ENCODE peak calls at places on chromosomes 3 and 15, in seven cellular contexts. O, U, J, X, W, L and G are unnamed samples.

GRCh38 chr15:73318463-73319351 is 50.1 kb downstream of the HCN4 start:
- DNase-seq in W (no peak), X (no peak), L (no peak), J (peak; percentile 20), O (no peak), U (no peak), G (no peak)

GRCh38 chr3:124492824-124493223 is 237.4 kb upstream of the UMPS start:
- DNase-seq in X (no peak), W (peak; percentile 55), J (peak; percentile 56), L (peak; percentile 41), O (peak; percentile 94), U (peak; percentile 14), G (no peak)

GRCh38 chr3:55296035-55296434 is 191.1 kb downstream of the WNT5A start:
- DNase-seq in J (peak; percentile 88), W (peak; percentile 80), L (peak; percentile 48), X (peak; percentile 26), O (peak; percentile 19), U (peak; percentile 43), G (no peak)

GRCh38 chr3:14425574-14426304 is 23.3 kb downstream of the SLC6A6 start:
- DNase-seq in X (no peak), U (no peak), W (no peak), L (no peak), J (no peak), O (peak; percentile 61), G (no peak)

GRCh38 chr15:92157666-92158298 is 235.9 kb upstream of the ST8SIA2 start:
- DNase-seq in W (no peak), X (no peak), L (no peak), O (no peak), U (no peak), J (no peak), G (no peak)

GRCh38 chr3:108838411-108838810 is 15.8 kb downstream of the TRAT1 start:
- DNase-seq in U (no peak), X (no peak), L (no peak), W (no peak), O (no peak), J (no peak), G (no peak)

GRCh38 chr15:100596792-100597191 is 5.2 kb downstream of the LINS1 start:
- DNase-seq in X (no peak), J (no peak), O (no peak), L (peak; percentile 78), U (no peak), W (no peak), G (no peak)

GRCh38 chr15:68032672-68033071 is 21.4 kb upstream of the PIAS1 start:
- DNase-seq in L (no peak), X (no peak), U (no peak), J (no peak), O (no peak), W (no peak), G (no peak)

GRCh38 chr3:48268936-48269551 is 28.1 kb downstream of the ZNF589 start:
- DNase-seq in X (no peak), L (peak; percentile 27), J (no peak), O (no peak), U (no peak), W (no peak), G (no peak)

GRCh38 chr3:128701342-128702212 is 24.4 kb upstream of the RAB7A start:
- DNase-seq in W (peak; percentile 44), X (no peak), J (no peak), O (no peak), U (peak; percentile 14), L (no peak), G (no peak)

GRCh38 chr3:144187531-144188230 is 216.1 kb downstream of the DIPK2A start:
- DNase-seq in J (peak; percentile 34), X (peak; percentile 74), O (peak; percentile 55), W (peak; percentile 21), L (peak; percentile 76), U (peak; percentile 77), G (peak; percentile 12)

DNA sequence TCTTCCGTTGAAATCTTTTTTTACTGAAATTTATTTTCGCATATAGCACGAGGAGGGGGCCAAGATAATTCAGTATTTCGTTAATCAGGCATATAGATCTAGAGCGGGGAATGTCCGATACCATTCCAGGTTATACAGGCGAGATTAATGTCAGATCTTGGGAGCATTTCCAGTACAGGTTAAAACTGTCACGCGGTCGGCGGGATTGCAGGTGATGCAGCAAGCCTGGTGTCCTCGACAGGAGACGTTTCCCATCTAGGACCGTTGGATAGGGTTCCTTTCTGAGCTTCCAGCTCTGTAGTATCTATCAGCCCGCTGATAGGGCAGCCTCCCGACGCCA is 363 bp upstream of the ABHD10 start:
- DNase-seq in O (no peak), U (no peak), J (no peak), W (no peak), X (no peak), L (no peak), G (no peak)
- H3K4me3 ChIP-seq in O (peak overlapping the region; percentile 80), U (peak overlapping the region; percentile 89), J (peak overlapping the region; percentile 85), W (peak overlapping the region; percentile 80), X (peak overlapping the region; percentile 78), L (peak overlapping the region; percentile 79), G (peak overlapping the region; percentile 89)

GRCh38 chr15:50906954-50907865 is 1.3 kb upstream of the AP4E1 start:
- DNase-seq in O (peak; percentile 50), U (no peak), L (no peak), J (peak; percentile 31), X (no peak), W (peak; percentile 4), G (no peak)

GRCh38 chr15:50908209-50909043 is at the start of gene AP4E1:
- DNase-seq in X (peak; percentile 66), L (peak; percentile 82), U (peak; percentile 95), W (peak; percentile 91), O (peak; percentile 88), J (peak; percentile 94), G (peak; percentile 47)

GRCh38 chr15:50909044-50909342 is 510 bp downstream of the AP4E1 start:
- DNase-seq in X (no peak), W (no peak), O (peak; percentile 2), J (no peak), L (no peak), U (no peak), G (no peak)

GRCh38 chr15:50905055-50905454 is 3.4 kb upstream of the AP4E1 start:
- DNase-seq in U (no peak), J (no peak), O (no peak), W (no peak), X (no peak), L (no peak), G (no peak)

DNA sequence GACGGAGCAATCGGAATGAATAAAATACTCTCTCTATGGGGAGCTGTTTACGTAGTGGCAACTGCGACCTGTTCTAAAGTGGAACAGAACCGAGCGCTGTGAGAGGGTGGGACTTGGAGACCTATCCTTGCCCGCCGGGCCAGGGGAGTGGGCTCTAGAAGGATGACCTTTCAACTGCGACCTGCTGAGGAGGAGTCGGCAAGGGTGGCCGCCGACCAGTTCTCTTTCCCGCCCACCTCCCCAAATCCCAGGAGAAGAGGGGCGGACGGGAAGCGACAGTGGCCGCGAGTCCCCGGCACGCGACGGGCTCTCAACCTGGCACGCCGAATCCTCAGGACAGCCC is 646 bp upstream of the AP4E1 start:
- DNase-seq in U (no peak), O (peak; percentile 15), W (peak; percentile 28), J (peak; percentile 74), X (no peak), L (peak; percentile 17), G (no peak)
- H3K4me3 ChIP-seq in U (peak overlapping the region; percentile 87), O (peak overlapping the region; percentile 94), W (peak overlapping the region; percentile 81), J (peak overlapping the region; percentile 98), X (peak overlapping the region; percentile 98), L (peak overlapping the region; percentile 92), G (peak overlapping the region; percentile 89)

GRCh38 chr15:74725845-74726773 is 781 bp upstream of the CYP1A1 start:
- DNase-seq in W (no peak), L (no peak), X (no peak), O (peak; percentile 17), J (peak; percentile 52), U (no peak), G (no peak)

GRCh38 chr15:74724570-74725240 is 623 bp downstream of the CYP1A1 start:
- DNase-seq in L (no peak), U (no peak), O (no peak), W (no peak), J (no peak), X (no peak), G (no peak)

GRCh38 chr15:74727727-74728126 is 2.4 kb upstream of the CYP1A1 start:
- DNase-seq in U (no peak), X (no peak), O (no peak), J (no peak), W (no peak), L (no peak), G (no peak)

GRCh38 chr15:74725241-74725774 is at the start of gene CYP1A1:
- DNase-seq in O (peak; percentile 39), L (no peak), W (no peak), X (no peak), U (no peak), J (peak; percentile 26), G (no peak)

DNA sequence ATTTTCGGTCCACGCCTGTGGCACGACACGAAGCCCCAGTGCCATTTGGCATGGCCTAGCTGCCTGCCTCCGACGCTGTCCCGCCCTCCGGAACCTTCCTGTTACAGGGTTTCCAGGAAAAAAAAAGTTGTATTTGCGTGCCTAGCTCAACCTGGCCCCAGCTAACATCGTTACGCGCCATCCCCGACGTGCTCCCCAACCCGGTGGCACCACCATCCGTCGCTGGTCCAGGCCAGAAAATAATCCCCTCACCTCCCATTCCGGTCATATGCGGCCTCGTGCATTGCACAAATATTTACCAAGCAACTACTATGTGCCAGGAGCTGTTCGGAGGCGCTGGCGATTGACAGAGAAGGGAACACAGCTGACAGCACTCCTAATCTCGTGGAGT is 1.4 kb upstream of the CYP1A1 start:
- DNase-seq in W (no peak), O (no peak), X (no peak), J (no peak), L (no peak), U (no peak), G (no peak)
- H3K4me3 ChIP-seq in W (peak overlapping the region; percentile 45), O (peak overlapping the region; percentile 71), X (peak overlapping the region; percentile 44), J (peak overlapping the region; percentile 58), L (peak overlapping the region; percentile 55), U (peak overlapping the region; percentile 33), G (peak overlapping the region; percentile 47)

GRCh38 chr15:90529008-90529368 is 735 bp upstream of the CRTC3 start:
- DNase-seq in X (no peak), L (no peak), U (no peak), J (no peak), W (no peak), O (no peak), G (no peak)

GRCh38 chr15:90530250-90531051 is 728 bp downstream of the CRTC3 start:
- DNase-seq in W (peak; percentile 24), J (peak; percentile 70), O (peak; percentile 62), X (no peak), L (peak; percentile 14), U (peak; percentile 34), G (no peak)

GRCh38 chr15:90529369-90530249 is at the start of gene CRTC3:
- DNase-seq in X (no peak), O (peak; percentile 42), U (peak; percentile 60), L (peak; percentile 51), J (peak; percentile 83), W (peak; percentile 48), G (no peak)

GRCh38 chr15:90535254-90535653 is 5.5 kb downstream of the CRTC3 start:
- DNase-seq in U (no peak), X (no peak), J (no peak), W (no peak), O (no peak), L (no peak), G (no peak)

DNA sequence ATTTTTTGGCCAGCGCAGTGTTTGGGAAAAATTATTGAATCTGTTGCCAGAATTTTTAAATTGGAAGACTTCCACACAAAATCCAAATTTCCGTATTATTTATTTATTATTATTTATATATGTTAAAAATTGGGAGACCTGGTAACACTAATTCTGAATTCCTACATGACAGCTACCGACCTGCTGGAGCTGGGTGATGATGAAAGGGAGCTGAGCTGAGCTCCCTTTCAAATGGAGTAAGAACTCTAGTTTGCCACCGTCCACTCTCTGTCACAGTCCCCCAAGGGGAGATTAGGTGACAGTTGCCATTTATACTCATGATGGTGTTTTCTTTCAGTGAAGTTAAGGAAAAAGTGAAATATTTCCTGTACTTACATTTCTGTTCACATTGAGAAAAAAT is 1.4 kb downstream of the CRTC3 start:
- DNase-seq in W (no peak), X (no peak), L (no peak), O (no peak), J (peak; percentile 36), U (no peak), G (no peak)
- H3K4me3 ChIP-seq in W (peak overlapping the region; percentile 92), X (peak overlapping the region; percentile 86), L (peak overlapping the region; percentile 83), O (peak overlapping the region; percentile 85), J (peak overlapping the region; percentile 99), U (peak overlapping the region; percentile 81), G (peak overlapping the region; percentile 77)